ENCODE peak calls at places on chromosomes 6 and 20, in six cellular contexts. X, Q, P, L, O and B are unnamed samples.

GRCh38 chr20:46010491-46011405 is 2.0 kb downstream of the MMP9 start:
- DNase-seq in Q (no peak), O (no peak), X (no peak), P (peak; percentile 43), L (no peak), B (no peak)

GRCh38 chr6:156948807-156949206 is 171.6 kb downstream of the ARID1B start:
- DNase-seq in P (no peak), L (no peak), X (no peak), O (peak; percentile 22), Q (no peak), B (no peak)

GRCh38 chr20:50575869-50576720 is 65.9 kb downstream of the PTPN1 start:
- DNase-seq in L (peak; percentile 44), P (peak; percentile 65), O (peak; percentile 65), X (peak; percentile 36), Q (no peak), B (peak; percentile 78)

GRCh38 chr20:32909451-32909850 is 50.7 kb downstream of the EFCAB8 start:
- DNase-seq in O (no peak), L (no peak), Q (no peak), X (no peak), P (no peak), B (no peak)

GRCh38 chr20:49268600-49269365 is 9.1 kb downstream of the ZNFX1 start:
- DNase-seq in Q (no peak), O (no peak), L (no peak), P (no peak), X (no peak), B (no peak)

GRCh38 chr6:150593119-150593518 is 6.6 kb upstream of the PLEKHG1 start:
- DNase-seq in L (no peak), O (no peak), X (no peak), Q (no peak), P (no peak), B (no peak)

GRCh38 chr20:58069207-58069606 is 159.2 kb downstream of the ANKRD60 start:
- DNase-seq in O (no peak), P (no peak), Q (no peak), L (no peak), X (no peak), B (no peak)

GRCh38 chr20:46770330-46771194 is 61.1 kb downstream of the SLC2A10 start:
- DNase-seq in O (no peak), L (no peak), Q (no peak), P (no peak), X (no peak), B (peak; percentile 15)

GRCh38 chr6:161236091-161236633 is 37.7 kb downstream of the AGPAT4 start:
- DNase-seq in P (no peak), L (no peak), O (no peak), Q (no peak), X (no peak), B (no peak)

GRCh38 chr20:45325367-45325766 is 17.3 kb upstream of the MATN4 start:
- DNase-seq in O (no peak), X (no peak), P (no peak), L (no peak), Q (no peak), B (no peak)

GRCh38 chr6:50353603-50354002 is 303.9 kb upstream of the DEFB112 start:
- DNase-seq in P (no peak), Q (no peak), X (no peak), O (no peak), L (no peak), B (peak; percentile 60)

GRCh38 chr6:123777554-123777953 is 26.1 kb upstream of the NKAIN2 start:
- DNase-seq in X (no peak), Q (no peak), O (peak; percentile 10), L (peak; percentile 57), P (no peak), B (peak; percentile 29)

GRCh38 chr6:154302111-154302752 is 54.4 kb downstream of the IPCEF1 start:
- DNase-seq in P (no peak), O (peak; percentile 94), L (no peak), X (no peak), Q (no peak), B (peak; percentile 26)

GRCh38 chr20:48668451-48668946 is 159.3 kb downstream of the PREX1 start:
- DNase-seq in L (peak; percentile 9), Q (no peak), X (peak; percentile 18), P (no peak), O (peak; percentile 51), B (no peak)

GRCh38 chr6:47041741-47042140 is 391 bp downstream of the ADGRF1 start:
- DNase-seq in Q (no peak), L (peak; percentile 74), O (no peak), X (no peak), P (no peak), B (peak; percentile 13)

GRCh38 chr6:33116881-33117711 is 41.3 kb downstream of the HLA-DPB1 start:
- DNase-seq in O (no peak), P (no peak), Q (no peak), X (no peak), L (peak; percentile 79), B (no peak)

GRCh38 chr20:50313827-50314226 is 123.2 kb downstream of the CEBPB start:
- DNase-seq in O (no peak), Q (no peak), P (no peak), L (no peak), X (no peak), B (no peak)

GRCh38 chr20:6966721-6967120 is 199.2 kb downstream of the BMP2 start:
- DNase-seq in X (no peak), L (no peak), O (no peak), P (no peak), Q (no peak), B (no peak)

GRCh38 chr20:57459897-57460663 is 64.9 kb downstream of the CTCFL start:
- DNase-seq in O (no peak), Q (no peak), P (no peak), X (no peak), L (no peak), B (no peak)

GRCh38 chr6:25125736-25126135 is 153.4 kb upstream of the CARMIL1 start:
- DNase-seq in X (no peak), O (no peak), L (no peak), Q (no peak), P (no peak), B (no peak)

GRCh38 chr20:4087923-4088322 is 72.6 kb upstream of the RNF24 start:
- DNase-seq in O (no peak), L (no peak), Q (no peak), X (no peak), P (no peak), B (no peak)

GRCh38 chr20:63124092-63124781 is 91.7 kb downstream of the YTHDF1 start:
- DNase-seq in P (no peak), L (no peak), O (no peak), X (no peak), Q (peak; percentile 47), B (no peak)

GRCh38 chr6:37793067-37793466 is 26.5 kb upstream of the ZFAND3 start:
- DNase-seq in P (no peak), Q (no peak), O (peak; percentile 70), L (no peak), X (no peak), B (no peak)

GRCh38 chr20:41865938-41866337 is 247.8 kb upstream of the CHD6 start:
- DNase-seq in P (no peak), O (no peak), Q (no peak), L (no peak), X (no peak), B (no peak)

GRCh38 chr6:49543087-49543858 is 7.2 kb upstream of the C6orf141 start:
- DNase-seq in O (peak; percentile 32), P (no peak), Q (no peak), X (no peak), L (no peak), B (no peak)

GRCh38 chr6:38144365-38144764 is 324.8 kb downstream of the ZFAND3 start:
- DNase-seq in P (no peak), X (no peak), O (no peak), Q (no peak), L (no peak), B (no peak)

GRCh38 chr20:34861386-34862084 is 11.1 kb downstream of the GGT7 start:
- DNase-seq in L (peak; percentile 84), O (peak; percentile 28), X (no peak), Q (no peak), P (no peak), B (no peak)

GRCh38 chr6:39824030-39824926 is 32.1 kb downstream of the DAAM2 start:
- DNase-seq in L (no peak), Q (no peak), X (no peak), O (no peak), P (no peak), B (no peak)

GRCh38 chr6:107310362-107310761 is 149.0 kb downstream of the PDSS2 start:
- DNase-seq in X (no peak), O (no peak), L (no peak), P (no peak), Q (no peak), B (no peak)

GRCh38 chr20:63230800-63231268 is 4.9 kb upstream of the BIRC7 start:
- DNase-seq in O (peak; percentile 41), X (peak; percentile 41), P (no peak), Q (no peak), L (peak; percentile 86), B (peak; percentile 83)

GRCh38 chr20:34262488-34263288 is 21.5 kb downstream of the ASIP start:
- DNase-seq in X (no peak), L (no peak), P (no peak), Q (peak; percentile 77), O (peak; percentile 58), B (no peak)